ENCODE peak calls at places on chromosomes 2 and 18, in six cellular contexts. L, O, H, B, Q and W are unnamed samples.

GRCh38 chr2:128444044-128444771 is 125.5 kb upstream of the HS6ST1 start:
- DNase-seq in O (no peak), H (no peak), L (no peak), Q (no peak), B (no peak), W (no peak)

GRCh38 chr2:17901246-17901645 is 22.8 kb downstream of the KCNS3 start:
- DNase-seq in O (no peak), H (peak), L (no peak), Q (peak), B (no peak), W (peak)

GRCh38 chr2:242030226-242030575 is 160.7 kb downstream of the RTP5 start:
- DNase-seq in B (no peak), O (no peak), Q (no peak), H (no peak), L (no peak), W (no peak)

GRCh38 chr18:45839415-45840395 is 14.2 kb downstream of the SIGLEC15 start:
- DNase-seq in B (peak), H (peak), O (no peak), L (peak), Q (peak), W (peak)

GRCh38 chr2:237223208-237223861 is 137.6 kb downstream of the COPS8 start:
- DNase-seq in O (peak), L (peak), B (peak), Q (peak), H (peak), W (peak)

GRCh38 chr2:102197389-102198137 is 10.7 kb downstream of the IL1RL2 start:
- DNase-seq in O (no peak), H (no peak), L (no peak), B (no peak), Q (no peak), W (no peak)

GRCh38 chr2:136920652-136921333 is 155.4 kb downstream of the THSD7B start:
- DNase-seq in Q (no peak), O (no peak), H (no peak), B (no peak), L (no peak), W (no peak)

GRCh38 chr2:162256621-162257020 is 13.4 kb upstream of the FAP start:
- DNase-seq in L (no peak), O (no peak), H (no peak), B (no peak), Q (no peak), W (peak)

GRCh38 chr2:64204006-64204632 is 59.9 kb upstream of the PELI1 start:
- DNase-seq in H (no peak), Q (no peak), L (peak), B (peak), O (no peak), W (peak)

GRCh38 chr2:5743992-5744391 is 51.8 kb downstream of the SOX11 start:
- DNase-seq in H (no peak), Q (no peak), L (no peak), B (no peak), O (no peak), W (no peak)

GRCh38 chr2:73986085-73986680 is 1.5 kb downstream of the TET3 start:
- DNase-seq in Q (no peak), B (no peak), H (no peak), L (no peak), O (no peak), W (no peak)

GRCh38 chr2:85830645-85831044 is 58.1 kb downstream of the ST3GAL5 start:
- DNase-seq in B (peak), Q (peak), O (no peak), H (no peak), L (no peak), W (peak)

GRCh38 chr2:68403199-68403644 is 38.1 kb downstream of the PLEK start:
- DNase-seq in B (no peak), O (no peak), L (no peak), H (no peak), Q (no peak), W (peak)

GRCh38 chr2:68404901-68405799 is 40.1 kb downstream of the PLEK start:
- DNase-seq in B (no peak), L (no peak), O (no peak), Q (no peak), H (no peak), W (no peak)

DNA sequence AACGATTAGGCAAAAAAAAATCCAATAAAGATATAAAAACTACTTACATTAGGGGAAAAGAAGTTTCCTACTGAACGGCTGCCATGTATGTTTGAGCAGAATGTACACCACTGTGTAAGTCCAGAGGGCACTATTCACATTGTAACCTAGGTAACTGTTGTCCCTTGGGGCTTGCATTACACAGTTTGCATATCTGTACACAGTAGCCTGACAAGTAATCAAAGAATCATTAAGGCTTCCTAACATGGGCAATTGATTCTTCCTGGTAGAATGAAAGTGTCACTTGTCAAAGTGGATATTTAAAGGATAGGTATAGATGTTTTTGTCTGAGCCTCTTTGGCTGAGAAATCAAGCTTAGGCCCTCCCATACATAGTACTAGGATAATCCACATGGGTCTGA is 39.1 kb downstream of the PLEK start:
- DNase-seq in O (no peak), L (no peak), Q (no peak), H (no peak), B (no peak), W (no peak)
- H3K4me3 ChIP-seq in O (no peak), L (no peak), Q (no peak), H (no peak), B (no peak), W (no peak)

GRCh38 chr2:12501469-12502147 is 215.1 kb upstream of the TRIB2 start:
- DNase-seq in L (peak), H (no peak), Q (no peak), O (no peak), B (peak), W (peak)

GRCh38 chr2:12498703-12499102 is 218.0 kb upstream of the TRIB2 start:
- DNase-seq in L (peak), Q (no peak), H (peak), O (peak), B (peak), W (peak)

GRCh38 chr2:12495247-12495868 is 221.4 kb upstream of the TRIB2 start:
- DNase-seq in Q (no peak), O (no peak), H (no peak), L (no peak), B (no peak), W (no peak)

GRCh38 chr2:12500899-12501298 is 215.8 kb upstream of the TRIB2 start:
- DNase-seq in Q (no peak), L (no peak), O (no peak), B (no peak), H (no peak), W (no peak)

GRCh38 chr2:12498286-12498685 is 218.4 kb upstream of the TRIB2 start:
- DNase-seq in O (no peak), B (no peak), L (no peak), H (no peak), Q (no peak), W (no peak)
- TF ChIP-seq CTCF in O (peak), B (no peak), L (no peak), H (no peak), Q (no peak), W (no peak)

GRCh38 chr2:60556998-60557955 is 3.8 kb upstream of the BCL11A start:
- DNase-seq in B (peak), L (no peak), Q (no peak), O (no peak), H (no peak), W (no peak)
- H3K4me3 ChIP-seq in B (peak), L (no peak), Q (no peak), O (no peak), H (no peak), W (peak)

GRCh38 chr2:240997856-240998705 is at the start of gene SNED1:
- DNase-seq in Q (peak), L (peak), O (no peak), H (no peak), B (peak), W (peak)
- TF ChIP-seq CTCF in Q (no peak), L (no peak), O (no peak), H (no peak), B (no peak), W (no peak)

GRCh38 chr18:77208969-77209368 is 40.7 kb upstream of the GALR1 start:
- DNase-seq in H (no peak), Q (no peak), B (peak), O (no peak), L (peak), W (peak)
- H3K4me3 ChIP-seq in H (no peak), Q (no peak), B (peak), O (no peak), L (peak), W (no peak)

GRCh38 chr2:11011359-11011758 is 99.6 kb downstream of the KCNF1 start:
- DNase-seq in H (no peak), B (no peak), O (no peak), L (no peak), Q (no peak), W (no peak)

GRCh38 chr2:11009176-11009575 is 97.4 kb downstream of the KCNF1 start:
- DNase-seq in H (no peak), Q (no peak), O (no peak), B (no peak), L (no peak), W (no peak)

GRCh38 chr2:11012131-11012693 is 100.5 kb downstream of the KCNF1 start:
- DNase-seq in B (peak), Q (no peak), O (no peak), L (no peak), H (no peak), W (no peak)

GRCh38 chr2:11008773-11009172 is 97.0 kb downstream of the KCNF1 start:
- DNase-seq in O (no peak), B (no peak), L (no peak), H (no peak), Q (no peak), W (no peak)

DNA sequence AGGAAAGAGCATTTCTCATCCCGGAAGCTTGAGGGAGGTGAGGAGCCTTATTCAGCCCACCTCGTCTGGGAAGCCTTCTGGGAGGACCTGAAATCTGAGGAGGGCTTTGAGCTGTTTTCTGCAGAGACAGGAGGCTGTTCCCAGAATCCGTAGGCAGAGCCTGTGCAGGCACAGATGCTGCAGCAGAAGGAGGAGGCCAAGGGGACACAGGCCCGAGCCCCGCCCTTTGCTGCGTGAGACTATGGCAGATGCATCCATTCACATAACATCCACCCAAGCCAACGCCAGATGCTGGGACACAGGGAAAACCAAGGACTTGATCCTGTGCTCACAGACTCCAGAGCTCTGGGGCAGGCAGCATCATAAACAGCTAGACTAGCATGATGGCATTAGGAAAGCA is 98.1 kb downstream of the KCNF1 start:
- DNase-seq in Q (no peak), H (no peak), O (no peak), L (no peak), B (no peak), W (no peak)
- TF ChIP-seq CTCF in Q (no peak), H (no peak), O (no peak), L (no peak), B (no peak), W (no peak)

GRCh38 chr2:174012347-174013309 is 47.5 kb upstream of the SP3 start:
- DNase-seq in H (no peak), Q (no peak), L (peak), B (peak), O (no peak), W (peak)
- H3K4me3 ChIP-seq in H (peak), Q (no peak), L (peak), B (peak), O (peak), W (peak)

DNA sequence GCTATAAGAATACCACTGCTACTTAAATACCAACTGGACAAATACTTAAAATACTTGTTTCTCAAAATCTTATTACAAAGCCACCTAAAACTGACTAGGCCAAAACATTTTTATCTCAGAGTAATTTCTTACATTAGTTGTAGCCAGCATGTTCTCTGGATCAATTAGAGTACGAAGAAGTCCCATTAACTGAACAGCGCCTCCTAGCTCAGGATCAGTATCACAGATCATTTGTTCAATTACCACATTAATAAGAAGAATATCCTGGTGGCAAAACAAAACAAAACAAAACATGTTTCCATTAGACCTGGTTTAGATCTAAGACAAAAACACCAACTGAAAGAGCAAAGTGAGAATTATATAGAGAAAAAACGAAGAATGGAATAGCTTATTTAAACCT is 36.0 kb downstream of the PPP4R3B start:
- DNase-seq in Q (peak), H (no peak), B (peak), O (no peak), L (no peak), W (peak)
- TF ChIP-seq CTCF in Q (peak), H (peak), B (peak), O (peak), L (peak), W (peak)

GRCh38 chr2:218981390-218982311 is 3.3 kb downstream of the FEV start:
- DNase-seq in L (peak), O (no peak), B (no peak), Q (peak), H (no peak), W (peak)
- H3K4me3 ChIP-seq in L (no peak), O (no peak), B (no peak), Q (peak), H (no peak), W (no peak)

GRCh38 chr2:120907822-120908221 is 172.2 kb downstream of the GLI2 start:
- DNase-seq in H (no peak), L (no peak), O (no peak), B (no peak), Q (peak), W (no peak)
- TF ChIP-seq CTCF in H (no peak), L (no peak), O (no peak), B (peak), Q (peak), W (no peak)